ENCODE peak calls at places on chromosome 9, in ten cellular contexts. One of them, this sample, is unnamed.

GRCh38 chr9:90562229-90562628 is 80.4 kb downstream of the DIRAS2 start:
- DNase-seq in NCI-H774: peak; percentile 52
- DNase-seq in M059J: no peak
- DNase-seq in head of caudate nucleus: no peak
- DNase-seq in T-cell: no peak
- DNase-seq in activated CD4-positive, alpha-beta T cell treated with anti-CD3 and anti-CD28 coated beads for 4 hours: no peak
- DNase-seq in HAP-1: no peak
- DNase-seq in CD8-positive, alpha-beta memory T cell: no peak
- DNase-seq in NCI-H748 treated with DMSO at 0.1 percent for 48 hours: peak; percentile 39
- DNase-seq in foreskin melanocyte: no peak
- DNase-seq in this sample: no peak

GRCh38 chr9:9605681-9606080 is 1007.1 kb downstream of the PTPRD start:
- DNase-seq in NCI-H774: no peak
- DNase-seq in M059J: no peak
- DNase-seq in head of caudate nucleus: no peak
- DNase-seq in T-cell: no peak
- DNase-seq in activated CD4-positive, alpha-beta T cell treated with anti-CD3 and anti-CD28 coated beads for 4 hours: no peak
- DNase-seq in HAP-1: peak; percentile 18
- DNase-seq in CD8-positive, alpha-beta memory T cell: no peak
- DNase-seq in NCI-H748 treated with DMSO at 0.1 percent for 48 hours: no peak
- DNase-seq in foreskin melanocyte: no peak
- DNase-seq in this sample: no peak

GRCh38 chr9:974064-974992 is 2.1 kb upstream of the DMRT3 start:
- DNase-seq in NCI-H774: no peak
- DNase-seq in M059J: no peak
- DNase-seq in head of caudate nucleus: no peak
- DNase-seq in T-cell: no peak
- DNase-seq in activated CD4-positive, alpha-beta T cell treated with anti-CD3 and anti-CD28 coated beads for 4 hours: no peak
- DNase-seq in HAP-1: no peak
- DNase-seq in CD8-positive, alpha-beta memory T cell: no peak
- DNase-seq in NCI-H748 treated with DMSO at 0.1 percent for 48 hours: peak; percentile 85
- DNase-seq in foreskin melanocyte: no peak
- DNase-seq in this sample: no peak

GRCh38 chr9:89911721-89912604 is 307.2 kb downstream of the GADD45G start:
- DNase-seq in NCI-H774: no peak
- DNase-seq in M059J: no peak
- DNase-seq in head of caudate nucleus: no peak
- DNase-seq in T-cell: no peak
- DNase-seq in activated CD4-positive, alpha-beta T cell treated with anti-CD3 and anti-CD28 coated beads for 4 hours: no peak
- DNase-seq in HAP-1: no peak
- DNase-seq in CD8-positive, alpha-beta memory T cell: no peak
- DNase-seq in NCI-H748 treated with DMSO at 0.1 percent for 48 hours: no peak
- DNase-seq in foreskin melanocyte: no peak
- DNase-seq in this sample: no peak

GRCh38 chr9:76400534-76401096 is 6.4 kb upstream of the RFK start:
- DNase-seq in NCI-H774: no peak
- DNase-seq in M059J: peak; percentile 90
- DNase-seq in head of caudate nucleus: no peak
- DNase-seq in T-cell: no peak
- DNase-seq in activated CD4-positive, alpha-beta T cell treated with anti-CD3 and anti-CD28 coated beads for 4 hours: no peak
- DNase-seq in HAP-1: no peak
- DNase-seq in CD8-positive, alpha-beta memory T cell: no peak
- DNase-seq in NCI-H748 treated with DMSO at 0.1 percent for 48 hours: no peak
- DNase-seq in foreskin melanocyte: no peak
- DNase-seq in this sample: no peak

GRCh38 chr9:106143781-106144180 is 449.4 kb downstream of the TMEM38B start:
- DNase-seq in NCI-H774: no peak
- DNase-seq in M059J: no peak
- DNase-seq in head of caudate nucleus: no peak
- DNase-seq in T-cell: no peak
- DNase-seq in activated CD4-positive, alpha-beta T cell treated with anti-CD3 and anti-CD28 coated beads for 4 hours: no peak
- DNase-seq in HAP-1: no peak
- DNase-seq in CD8-positive, alpha-beta memory T cell: no peak
- DNase-seq in NCI-H748 treated with DMSO at 0.1 percent for 48 hours: no peak
- DNase-seq in foreskin melanocyte: no peak
- DNase-seq in this sample: no peak

GRCh38 chr9:104951487-104951886 is 23.5 kb upstream of the ABCA1 start:
- DNase-seq in NCI-H774: no peak
- DNase-seq in M059J: no peak
- DNase-seq in head of caudate nucleus: no peak
- DNase-seq in T-cell: no peak
- DNase-seq in activated CD4-positive, alpha-beta T cell treated with anti-CD3 and anti-CD28 coated beads for 4 hours: no peak
- DNase-seq in HAP-1: no peak
- DNase-seq in CD8-positive, alpha-beta memory T cell: no peak
- DNase-seq in NCI-H748 treated with DMSO at 0.1 percent for 48 hours: no peak
- DNase-seq in foreskin melanocyte: no peak
- DNase-seq in this sample: no peak

GRCh38 chr9:106069241-106069640 is 374.9 kb downstream of the TMEM38B start:
- DNase-seq in NCI-H774: no peak
- DNase-seq in M059J: no peak
- DNase-seq in head of caudate nucleus: no peak
- DNase-seq in T-cell: no peak
- DNase-seq in activated CD4-positive, alpha-beta T cell treated with anti-CD3 and anti-CD28 coated beads for 4 hours: no peak
- DNase-seq in HAP-1: no peak
- DNase-seq in CD8-positive, alpha-beta memory T cell: no peak
- DNase-seq in NCI-H748 treated with DMSO at 0.1 percent for 48 hours: no peak
- DNase-seq in foreskin melanocyte: peak; percentile 97
- DNase-seq in this sample: no peak

GRCh38 chr9:86700601-86701000 is 246.7 kb downstream of the GAS1 start:
- DNase-seq in NCI-H774: no peak
- DNase-seq in M059J: no peak
- DNase-seq in head of caudate nucleus: peak; percentile 59
- DNase-seq in T-cell: no peak
- DNase-seq in activated CD4-positive, alpha-beta T cell treated with anti-CD3 and anti-CD28 coated beads for 4 hours: no peak
- DNase-seq in HAP-1: no peak
- DNase-seq in CD8-positive, alpha-beta memory T cell: no peak
- DNase-seq in NCI-H748 treated with DMSO at 0.1 percent for 48 hours: no peak
- DNase-seq in foreskin melanocyte: no peak
- DNase-seq in this sample: no peak

GRCh38 chr9:121638399-121638798 is 13.0 kb upstream of the DAB2IP start:
- DNase-seq in NCI-H774: no peak
- DNase-seq in M059J: no peak
- DNase-seq in head of caudate nucleus: no peak
- DNase-seq in T-cell: no peak
- DNase-seq in activated CD4-positive, alpha-beta T cell treated with anti-CD3 and anti-CD28 coated beads for 4 hours: no peak
- DNase-seq in HAP-1: no peak
- DNase-seq in CD8-positive, alpha-beta memory T cell: no peak
- DNase-seq in NCI-H748 treated with DMSO at 0.1 percent for 48 hours: no peak
- DNase-seq in foreskin melanocyte: no peak
- DNase-seq in this sample: no peak

GRCh38 chr9:93128715-93129224 is 5.3 kb downstream of the NINJ1 start:
- DNase-seq in NCI-H774: no peak
- DNase-seq in M059J: no peak
- DNase-seq in head of caudate nucleus: no peak
- DNase-seq in T-cell: no peak
- DNase-seq in activated CD4-positive, alpha-beta T cell treated with anti-CD3 and anti-CD28 coated beads for 4 hours: no peak
- DNase-seq in HAP-1: no peak
- DNase-seq in CD8-positive, alpha-beta memory T cell: no peak
- DNase-seq in NCI-H748 treated with DMSO at 0.1 percent for 48 hours: no peak
- DNase-seq in foreskin melanocyte: no peak
- DNase-seq in this sample: no peak

GRCh38 chr9:134585746-134586706 is 55.6 kb upstream of the COL5A1 start:
- DNase-seq in NCI-H774: no peak
- DNase-seq in M059J: peak; percentile 87
- DNase-seq in head of caudate nucleus: no peak
- DNase-seq in T-cell: no peak
- DNase-seq in activated CD4-positive, alpha-beta T cell treated with anti-CD3 and anti-CD28 coated beads for 4 hours: no peak
- DNase-seq in HAP-1: no peak
- DNase-seq in CD8-positive, alpha-beta memory T cell: no peak
- DNase-seq in NCI-H748 treated with DMSO at 0.1 percent for 48 hours: no peak
- DNase-seq in foreskin melanocyte: no peak
- DNase-seq in this sample: no peak

GRCh38 chr9:101912698-101913097 is 174.3 kb upstream of the GRIN3A start:
- DNase-seq in NCI-H774: no peak
- DNase-seq in M059J: no peak
- DNase-seq in head of caudate nucleus: no peak
- DNase-seq in T-cell: no peak
- DNase-seq in activated CD4-positive, alpha-beta T cell treated with anti-CD3 and anti-CD28 coated beads for 4 hours: no peak
- DNase-seq in HAP-1: no peak
- DNase-seq in CD8-positive, alpha-beta memory T cell: no peak
- DNase-seq in NCI-H748 treated with DMSO at 0.1 percent for 48 hours: no peak
- DNase-seq in foreskin melanocyte: no peak
- DNase-seq in this sample: no peak

GRCh38 chr9:107530682-107531081 is 41.1 kb upstream of the KLF4 start:
- DNase-seq in NCI-H774: no peak
- DNase-seq in M059J: no peak
- DNase-seq in head of caudate nucleus: no peak
- DNase-seq in T-cell: no peak
- DNase-seq in activated CD4-positive, alpha-beta T cell treated with anti-CD3 and anti-CD28 coated beads for 4 hours: no peak
- DNase-seq in HAP-1: no peak
- DNase-seq in CD8-positive, alpha-beta memory T cell: no peak
- DNase-seq in NCI-H748 treated with DMSO at 0.1 percent for 48 hours: no peak
- DNase-seq in foreskin melanocyte: no peak
- DNase-seq in this sample: no peak

GRCh38 chr9:93254806-93255519 is 71.0 kb downstream of the WNK2 start:
- DNase-seq in NCI-H774: no peak
- DNase-seq in M059J: no peak
- DNase-seq in head of caudate nucleus: peak; percentile 16
- DNase-seq in T-cell: no peak
- DNase-seq in activated CD4-positive, alpha-beta T cell treated with anti-CD3 and anti-CD28 coated beads for 4 hours: no peak
- DNase-seq in HAP-1: no peak
- DNase-seq in CD8-positive, alpha-beta memory T cell: no peak
- DNase-seq in NCI-H748 treated with DMSO at 0.1 percent for 48 hours: no peak
- DNase-seq in foreskin melanocyte: no peak
- DNase-seq in this sample: no peak